ENCODE peak calls at places on chromosomes 7 and 10, in seven cellular contexts. One of them, this sample, is unnamed.

GRCh38 chr10:33129987-33130386 is 172.0 kb upstream of the ITGB1 start:
- DNase-seq in GM23338: no peak
- DNase-seq in HCT116: no peak
- DNase-seq in OCI-LY7: no peak
- DNase-seq in PC-3: no peak
- DNase-seq in SK-N-SH: no peak
- DNase-seq in GM23248: peak; percentile 81
- DNase-seq in this sample: no peak

GRCh38 chr7:135601182-135601581 is 43.5 kb downstream of the NUP205 start:
- DNase-seq in HCT116: no peak
- DNase-seq in GM23338: no peak
- DNase-seq in SK-N-SH: no peak
- DNase-seq in PC-3: no peak
- DNase-seq in OCI-LY7: no peak
- DNase-seq in GM23248: peak; percentile 32
- DNase-seq in this sample: peak; percentile 8

GRCh38 chr10:110407301-110408170 is 90.2 kb upstream of the DUSP5 start:
- DNase-seq in GM23248: peak; percentile 49
- DNase-seq in HCT116: no peak
- DNase-seq in OCI-LY7: no peak
- DNase-seq in SK-N-SH: no peak
- DNase-seq in PC-3: peak; percentile 40
- DNase-seq in GM23338: no peak
- DNase-seq in this sample: no peak

GRCh38 chr10:132551093-132551807 is 13.7 kb downstream of the INPP5A start:
- DNase-seq in HCT116: no peak
- DNase-seq in OCI-LY7: peak; percentile 84
- DNase-seq in PC-3: no peak
- DNase-seq in GM23338: no peak
- DNase-seq in SK-N-SH: peak; percentile 23
- DNase-seq in GM23248: no peak
- DNase-seq in this sample: no peak

GRCh38 chr7:76343294-76343930 is 15.4 kb downstream of the YWHAG start:
- DNase-seq in SK-N-SH: no peak
- DNase-seq in OCI-LY7: no peak
- DNase-seq in PC-3: peak; percentile 41
- DNase-seq in GM23248: peak; percentile 36
- DNase-seq in HCT116: no peak
- DNase-seq in GM23338: no peak
- DNase-seq in this sample: no peak

GRCh38 chr7:63117-63480 is 129.3 kb upstream of the FAM20C start:
- DNase-seq in GM23248: no peak
- DNase-seq in SK-N-SH: no peak
- DNase-seq in OCI-LY7: no peak
- DNase-seq in PC-3: no peak
- DNase-seq in HCT116: no peak
- DNase-seq in GM23338: no peak
- DNase-seq in this sample: no peak

GRCh38 chr7:134562136-134562535 is 13.2 kb downstream of the AKR1B15 start:
- DNase-seq in GM23338: no peak
- DNase-seq in PC-3: peak; percentile 48
- DNase-seq in SK-N-SH: no peak
- DNase-seq in OCI-LY7: no peak
- DNase-seq in HCT116: no peak
- DNase-seq in GM23248: peak; percentile 36
- DNase-seq in this sample: no peak

GRCh38 chr7:44286182-44286617 is 39.2 kb downstream of the CAMK2B start:
- DNase-seq in SK-N-SH: peak; percentile 49
- DNase-seq in OCI-LY7: no peak
- DNase-seq in GM23248: no peak
- DNase-seq in PC-3: no peak
- DNase-seq in HCT116: no peak
- DNase-seq in GM23338: peak; percentile 52
- DNase-seq in this sample: no peak

GRCh38 chr7:149289856-149290255 is 27.9 kb downstream of the ZNF783 start:
- DNase-seq in GM23248: no peak
- DNase-seq in GM23338: no peak
- DNase-seq in OCI-LY7: no peak
- DNase-seq in SK-N-SH: no peak
- DNase-seq in HCT116: no peak
- DNase-seq in PC-3: no peak
- DNase-seq in this sample: no peak

GRCh38 chr7:139450851-139451250 is 32.6 kb downstream of the KLRG2 start:
- DNase-seq in GM23338: no peak
- DNase-seq in OCI-LY7: no peak
- DNase-seq in PC-3: no peak
- DNase-seq in HCT116: no peak
- DNase-seq in SK-N-SH: no peak
- DNase-seq in GM23248: no peak
- DNase-seq in this sample: no peak

GRCh38 chr7:70238171-70238575 is 639.9 kb downstream of the AUTS2 start:
- DNase-seq in OCI-LY7: peak; percentile 79
- DNase-seq in GM23338: no peak
- DNase-seq in HCT116: no peak
- DNase-seq in PC-3: no peak
- DNase-seq in SK-N-SH: peak; percentile 16
- DNase-seq in GM23248: no peak
- DNase-seq in this sample: no peak

GRCh38 chr10:69375307-69376151 is 41.2 kb downstream of the TACR2 start:
- DNase-seq in GM23248: peak; percentile 47
- DNase-seq in HCT116: no peak
- DNase-seq in SK-N-SH: no peak
- DNase-seq in PC-3: no peak
- DNase-seq in OCI-LY7: no peak
- DNase-seq in GM23338: peak; percentile 86
- DNase-seq in this sample: no peak

GRCh38 chr10:47079177-47079580 is 168.0 kb downstream of the PTPN20 start:
- DNase-seq in HCT116: no peak
- DNase-seq in GM23248: no peak
- DNase-seq in OCI-LY7: no peak
- DNase-seq in SK-N-SH: no peak
- DNase-seq in PC-3: peak; percentile 11
- DNase-seq in GM23338: no peak
- DNase-seq in this sample: peak; percentile 21

GRCh38 chr7:22287412-22287811 is 69.5 kb downstream of the RAPGEF5 start:
- DNase-seq in GM23248: no peak
- DNase-seq in HCT116: no peak
- DNase-seq in GM23338: no peak
- DNase-seq in OCI-LY7: no peak
- DNase-seq in PC-3: no peak
- DNase-seq in SK-N-SH: no peak
- DNase-seq in this sample: no peak

GRCh38 chr7:131106681-131107342 is 220.9 kb upstream of the MKLN1 start:
- DNase-seq in GM23338: peak; percentile 55
- DNase-seq in OCI-LY7: peak; percentile 42
- DNase-seq in GM23248: peak; percentile 66
- DNase-seq in PC-3: peak; percentile 44
- DNase-seq in HCT116: no peak
- DNase-seq in SK-N-SH: peak; percentile 81
- DNase-seq in this sample: peak; percentile 50

GRCh38 chr10:110208614-110209398 is 1.4 kb downstream of the MXI1 start:
- DNase-seq in GM23248: peak; percentile 77
- DNase-seq in OCI-LY7: peak; percentile 63
- DNase-seq in HCT116: no peak
- DNase-seq in PC-3: peak; percentile 27
- DNase-seq in SK-N-SH: peak; percentile 66
- DNase-seq in GM23338: no peak
- DNase-seq in this sample: peak; percentile 58

GRCh38 chr7:5692845-5693278 is 88.6 kb downstream of the RNF216 start:
- DNase-seq in GM23338: no peak
- DNase-seq in HCT116: no peak
- DNase-seq in GM23248: peak; percentile 85
- DNase-seq in OCI-LY7: no peak
- DNase-seq in PC-3: peak; percentile 89
- DNase-seq in SK-N-SH: peak; percentile 67
- DNase-seq in this sample: no peak

GRCh38 chr7:67738958-67739357 is 742.3 kb downstream of the TYW1 start:
- DNase-seq in PC-3: no peak
- DNase-seq in GM23338: no peak
- DNase-seq in GM23248: peak; percentile 15
- DNase-seq in HCT116: no peak
- DNase-seq in OCI-LY7: no peak
- DNase-seq in SK-N-SH: no peak
- DNase-seq in this sample: peak; percentile 65

GRCh38 chr7:123571684-123572083 is 14.1 kb upstream of the NDUFA5 start:
- DNase-seq in GM23248: no peak
- DNase-seq in OCI-LY7: no peak
- DNase-seq in SK-N-SH: no peak
- DNase-seq in GM23338: no peak
- DNase-seq in PC-3: no peak
- DNase-seq in HCT116: no peak
- DNase-seq in this sample: no peak

GRCh38 chr10:82668266-82668665 is 793.3 kb downstream of the NRG3 start:
- DNase-seq in PC-3: no peak
- DNase-seq in SK-N-SH: no peak
- DNase-seq in GM23338: no peak
- DNase-seq in HCT116: no peak
- DNase-seq in OCI-LY7: no peak
- DNase-seq in GM23248: no peak
- DNase-seq in this sample: no peak

GRCh38 chr7:54877683-54878082 is 118.7 kb upstream of the SEC61G start:
- DNase-seq in GM23338: peak; percentile 19
- DNase-seq in HCT116: peak; percentile 7
- DNase-seq in PC-3: peak; percentile 54
- DNase-seq in SK-N-SH: no peak
- DNase-seq in GM23248: no peak
- DNase-seq in OCI-LY7: no peak
- DNase-seq in this sample: no peak

GRCh38 chr7:138506764-138507163 is 46.7 kb downstream of the TRIM24 start:
- DNase-seq in HCT116: no peak
- DNase-seq in OCI-LY7: no peak
- DNase-seq in PC-3: no peak
- DNase-seq in GM23248: no peak
- DNase-seq in GM23338: no peak
- DNase-seq in SK-N-SH: no peak
- DNase-seq in this sample: no peak

GRCh38 chr10:49633327-49634045 is 19.6 kb downstream of the CHAT start:
- DNase-seq in HCT116: no peak
- DNase-seq in OCI-LY7: no peak
- DNase-seq in GM23338: no peak
- DNase-seq in SK-N-SH: peak; percentile 61
- DNase-seq in PC-3: no peak
- DNase-seq in GM23248: no peak
- DNase-seq in this sample: no peak

GRCh38 chr10:123404357-123404756 is 250.2 kb downstream of the BUB3 start:
- DNase-seq in OCI-LY7: peak; percentile 63
- DNase-seq in GM23338: peak; percentile 11
- DNase-seq in HCT116: no peak
- DNase-seq in SK-N-SH: no peak
- DNase-seq in PC-3: no peak
- DNase-seq in GM23248: no peak
- DNase-seq in this sample: no peak

GRCh38 chr10:123413353-123413752 is 252.8 kb upstream of the GPR26 start:
- DNase-seq in GM23248: no peak
- DNase-seq in OCI-LY7: peak; percentile 32
- DNase-seq in GM23338: no peak
- DNase-seq in PC-3: peak; percentile 7
- DNase-seq in SK-N-SH: no peak
- DNase-seq in HCT116: no peak
- DNase-seq in this sample: no peak

DNA sequence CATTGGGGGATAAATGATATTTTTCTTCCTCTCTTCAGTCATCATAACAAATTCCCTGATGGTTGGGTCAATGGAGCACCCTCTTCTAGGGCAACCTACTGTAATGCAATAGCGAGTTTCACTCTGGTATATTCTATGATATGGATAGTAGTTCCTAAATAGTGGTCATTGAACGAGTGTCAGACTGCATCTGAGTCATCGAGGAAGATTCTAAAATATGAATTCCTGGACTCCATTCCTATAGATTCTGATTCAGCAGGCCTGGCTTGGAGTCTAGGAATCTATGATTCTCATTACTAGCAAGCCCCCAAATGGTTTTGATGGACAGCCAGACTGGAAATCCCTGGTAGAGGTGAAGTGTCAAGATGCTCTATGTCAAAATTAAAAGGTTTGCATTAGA is 254.5 kb downstream of the BUB3 start:
- DNase-seq in SK-N-SH: no peak
- DNase-seq in OCI-LY7: no peak
- DNase-seq in HCT116: no peak
- DNase-seq in GM23248: peak; percentile 8
- DNase-seq in PC-3: peak; percentile 44
- DNase-seq in GM23338: no peak
- DNase-seq in this sample: no peak
- TF ChIP-seq EZH2phosphoT487 in SK-N-SH: no peak
- TF ChIP-seq EZH2phosphoT487 in OCI-LY7: no peak
- TF ChIP-seq EZH2phosphoT487 in HCT116: no peak
- TF ChIP-seq EZH2phosphoT487 in GM23248: no peak
- TF ChIP-seq EZH2phosphoT487 in PC-3: no peak
- TF ChIP-seq EZH2phosphoT487 in GM23338: no peak
- TF ChIP-seq EZH2phosphoT487 in this sample: no peak

DNA sequence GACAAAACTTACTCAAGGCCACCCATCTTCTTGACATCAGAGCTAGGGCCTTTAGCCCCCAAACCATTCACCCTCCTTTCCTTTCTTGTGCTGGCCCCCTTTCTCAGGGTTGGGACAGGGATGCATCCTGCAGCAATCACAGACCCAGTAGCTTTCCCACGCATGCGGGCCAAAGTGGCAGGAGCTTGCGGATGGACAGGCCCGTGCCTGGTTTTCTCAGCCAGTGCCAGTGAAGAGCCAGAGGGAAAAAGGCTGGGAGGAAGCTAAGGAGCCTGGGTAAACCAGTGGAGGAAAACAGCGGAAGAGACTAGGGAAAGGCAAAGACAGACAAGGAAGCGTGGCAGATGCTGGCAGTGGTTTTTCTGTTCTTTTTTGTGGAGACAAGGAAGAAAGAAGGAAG is 5.1 kb upstream of the BLNK start:
- DNase-seq in GM23248: no peak
- DNase-seq in GM23338: no peak
- DNase-seq in SK-N-SH: no peak
- DNase-seq in PC-3: no peak
- DNase-seq in OCI-LY7: no peak
- DNase-seq in HCT116: no peak
- DNase-seq in this sample: no peak
- H3K4me1 ChIP-seq in GM23248: no peaks in the 10 kb centered on the region
- H3K4me1 ChIP-seq in GM23338: peaks cover 4% of the 10 kb centered on the region
- H3K4me1 ChIP-seq in SK-N-SH: no peaks in the 10 kb centered on the region
- H3K4me1 ChIP-seq in PC-3: no peaks in the 10 kb centered on the region
- H3K4me1 ChIP-seq in OCI-LY7: peaks cover 88% of the 10 kb centered on the region
- H3K4me1 ChIP-seq in HCT116: peaks cover 7% of the 10 kb centered on the region
- H3K4me1 ChIP-seq in this sample: peaks cover 15% of the 10 kb centered on the region

GRCh38 chr7:32049599-32049998 is 20.6 kb downstream of the PDE1C start:
- DNase-seq in GM23248: no peak
- DNase-seq in HCT116: no peak
- DNase-seq in PC-3: no peak
- DNase-seq in OCI-LY7: no peak
- DNase-seq in GM23338: no peak
- DNase-seq in SK-N-SH: no peak
- DNase-seq in this sample: no peak
- H3K4me3 ChIP-seq in GM23248: no peak overlapping the region
- H3K4me3 ChIP-seq in HCT116: no peak overlapping the region
- H3K4me3 ChIP-seq in PC-3: no peak overlapping the region
- H3K4me3 ChIP-seq in OCI-LY7: no peak overlapping the region
- H3K4me3 ChIP-seq in GM23338: no peak overlapping the region
- H3K4me3 ChIP-seq in SK-N-SH: no peak overlapping the region
- H3K4me3 ChIP-seq in this sample: no peak overlapping the region

DNA sequence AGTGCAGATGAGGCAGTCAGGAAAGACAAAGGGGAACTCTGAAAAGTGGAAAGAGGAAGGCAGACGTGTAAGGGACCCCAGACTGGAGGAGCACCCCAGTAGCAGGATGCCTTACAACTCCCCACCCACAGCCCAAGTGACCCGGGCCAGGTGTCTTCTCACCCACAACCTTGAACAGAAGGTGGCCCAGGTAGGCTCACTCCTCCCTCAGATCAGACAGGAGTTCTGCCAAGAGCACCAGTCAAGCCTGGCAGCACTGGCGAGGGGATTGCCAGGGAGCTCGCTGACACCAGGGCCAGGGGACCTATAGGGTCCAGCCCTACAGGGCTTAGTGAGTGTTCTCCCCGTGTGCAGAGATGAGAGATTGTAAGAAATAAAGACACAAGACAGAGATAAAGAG is 27.1 kb upstream of the LMBR1 start:
- DNase-seq in SK-N-SH: no peak
- DNase-seq in GM23248: no peak
- DNase-seq in OCI-LY7: no peak
- DNase-seq in PC-3: no peak
- DNase-seq in GM23338: no peak
- DNase-seq in HCT116: no peak
- DNase-seq in this sample: no peak
- TF ChIP-seq EZH2phosphoT487 in SK-N-SH: no peak
- TF ChIP-seq EZH2phosphoT487 in GM23248: no peak
- TF ChIP-seq EZH2phosphoT487 in OCI-LY7: no peak
- TF ChIP-seq EZH2phosphoT487 in PC-3: no peak
- TF ChIP-seq EZH2phosphoT487 in GM23338: no peak
- TF ChIP-seq EZH2phosphoT487 in HCT116: no peak
- TF ChIP-seq EZH2phosphoT487 in this sample: no peak